ENCODE peak calls at places on chromosomes 11 and 22, in four cellular contexts. L, N, S and U are unnamed samples.

GRCh38 chr22:50436134-50436830 is 38.6 kb downstream of the SBF1 start:
- DNase-seq in L (no peak), N (no peak), S (no peak), U (no peak)

GRCh38 chr22:19971276-19972124 is 29.9 kb upstream of the TXNRD2 start:
- DNase-seq in L (no peak), N (no peak), S (no peak), U (no peak)

GRCh38 chr11:2781413-2782274 is 81.8 kb upstream of the KCNQ1OT1 start:
- DNase-seq in L (peak), N (no peak), S (no peak), U (peak)

GRCh38 chr11:101401245-101401644 is 182.6 kb downstream of the TRPC6 start:
- DNase-seq in L (no peak), N (no peak), S (no peak), U (no peak)

GRCh38 chr11:121613724-121614123 is 161.0 kb upstream of the SORL1-AS1 start:
- DNase-seq in L (no peak), N (no peak), S (no peak), U (no peak)

GRCh38 chr11:118897721-118898310 is 14.1 kb downstream of the CXCR5 start:
- DNase-seq in L (no peak), N (no peak), S (no peak), U (no peak)

GRCh38 chr22:35589071-35589735 is 27.9 kb downstream of the MB start:
- DNase-seq in L (no peak), N (no peak), S (no peak), U (no peak)

GRCh38 chr22:23067691-23068090 is 2.6 kb upstream of the GNAZ start:
- DNase-seq in L (peak), N (no peak), S (no peak), U (no peak)

GRCh38 chr11:72778535-72779494 is 15.0 kb downstream of the STARD10 start:
- DNase-seq in L (no peak), N (peak), S (no peak), U (no peak)

GRCh38 chr11:125071831-125072209 is 8.7 kb downstream of the SLC37A2 start:
- DNase-seq in L (no peak), N (no peak), S (no peak), U (no peak)

GRCh38 chr11:116829525-116830183 is at the start of gene APOC3:
- DNase-seq in L (no peak), N (peak), S (no peak), U (no peak)

GRCh38 chr11:103091024-103091423 is 936 bp downstream of the DCUN1D5 start:
- DNase-seq in L (no peak), N (peak), S (no peak), U (no peak)

DNA sequence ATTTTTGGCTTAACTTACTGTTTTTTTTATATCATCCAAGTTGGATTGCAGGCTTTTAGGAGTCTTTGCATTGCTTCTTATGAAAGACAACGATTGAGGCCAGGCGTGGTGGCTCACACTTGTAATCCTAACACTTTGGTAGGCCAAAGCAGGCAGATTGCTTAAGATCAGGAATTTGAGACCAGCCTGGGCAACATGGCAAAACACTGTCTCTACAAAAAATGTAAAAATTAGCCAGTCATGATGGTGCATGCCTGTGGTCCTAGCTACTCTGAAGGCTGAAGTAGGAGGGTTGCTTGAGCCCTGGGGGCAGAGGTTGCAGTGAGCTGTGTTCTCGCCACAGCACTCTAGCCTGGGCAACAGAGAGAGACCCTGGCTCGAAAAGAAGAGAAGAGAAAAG is 56.6 kb downstream of the BID start:
- DNase-seq in L (no peak), N (no peak), S (no peak), U (no peak)
- TF ChIP-seq CREM in L (no peak), N (no peak), S (no peak), U (no peak)

DNA sequence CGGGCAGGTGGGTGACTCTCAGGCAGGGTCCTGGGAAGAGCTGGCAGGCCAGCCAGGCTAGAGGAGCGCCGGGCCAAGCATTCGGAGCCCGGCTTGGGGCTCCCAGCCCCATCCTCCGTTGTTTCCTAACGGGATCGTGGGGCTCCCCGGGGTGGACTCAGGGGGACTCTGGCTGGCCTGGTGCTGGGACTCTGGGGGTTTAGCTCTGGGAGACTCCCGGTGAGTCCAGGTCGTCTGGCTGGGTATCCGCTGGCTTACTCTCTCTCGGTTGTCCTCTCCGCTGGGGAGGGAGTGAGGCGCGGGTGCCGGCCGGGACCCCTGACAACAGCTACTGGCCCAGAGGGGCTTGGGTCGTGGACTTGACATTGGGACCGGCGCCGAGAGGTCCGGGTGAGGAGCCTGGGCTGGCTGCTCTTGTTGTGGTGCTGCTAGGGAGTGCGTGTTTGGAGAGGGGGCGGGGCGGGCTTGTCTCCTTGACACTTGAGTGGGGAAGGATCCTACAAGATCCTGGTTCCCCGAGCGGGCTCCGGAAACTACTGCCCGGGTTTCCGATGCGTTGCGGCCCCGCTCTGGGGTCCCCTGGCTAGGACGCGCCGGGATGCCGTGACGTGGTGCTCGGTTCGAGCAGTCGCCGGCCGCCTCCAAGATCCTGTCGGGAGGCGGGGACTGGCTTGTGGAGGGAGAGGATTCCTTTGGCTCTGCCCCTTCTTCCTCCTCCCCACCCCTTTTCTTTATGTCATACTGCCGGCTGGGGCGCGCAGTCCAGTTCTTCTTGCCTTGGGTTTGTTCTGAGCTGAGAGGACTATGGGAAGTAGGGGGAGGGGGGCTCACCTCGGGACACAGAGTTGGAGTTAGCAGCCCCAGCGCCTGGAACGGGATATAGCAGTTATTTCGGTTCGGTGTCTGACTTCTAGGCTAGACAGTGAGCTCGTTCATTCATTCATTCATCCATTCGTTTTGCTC is 585 bp downstream of the EMSY start:
- DNase-seq in L (peak), N (peak), S (no peak), U (peak)
- TF ChIP-seq CTCF in L (peak), N (no peak), S (no peak), U (no peak)

DNA sequence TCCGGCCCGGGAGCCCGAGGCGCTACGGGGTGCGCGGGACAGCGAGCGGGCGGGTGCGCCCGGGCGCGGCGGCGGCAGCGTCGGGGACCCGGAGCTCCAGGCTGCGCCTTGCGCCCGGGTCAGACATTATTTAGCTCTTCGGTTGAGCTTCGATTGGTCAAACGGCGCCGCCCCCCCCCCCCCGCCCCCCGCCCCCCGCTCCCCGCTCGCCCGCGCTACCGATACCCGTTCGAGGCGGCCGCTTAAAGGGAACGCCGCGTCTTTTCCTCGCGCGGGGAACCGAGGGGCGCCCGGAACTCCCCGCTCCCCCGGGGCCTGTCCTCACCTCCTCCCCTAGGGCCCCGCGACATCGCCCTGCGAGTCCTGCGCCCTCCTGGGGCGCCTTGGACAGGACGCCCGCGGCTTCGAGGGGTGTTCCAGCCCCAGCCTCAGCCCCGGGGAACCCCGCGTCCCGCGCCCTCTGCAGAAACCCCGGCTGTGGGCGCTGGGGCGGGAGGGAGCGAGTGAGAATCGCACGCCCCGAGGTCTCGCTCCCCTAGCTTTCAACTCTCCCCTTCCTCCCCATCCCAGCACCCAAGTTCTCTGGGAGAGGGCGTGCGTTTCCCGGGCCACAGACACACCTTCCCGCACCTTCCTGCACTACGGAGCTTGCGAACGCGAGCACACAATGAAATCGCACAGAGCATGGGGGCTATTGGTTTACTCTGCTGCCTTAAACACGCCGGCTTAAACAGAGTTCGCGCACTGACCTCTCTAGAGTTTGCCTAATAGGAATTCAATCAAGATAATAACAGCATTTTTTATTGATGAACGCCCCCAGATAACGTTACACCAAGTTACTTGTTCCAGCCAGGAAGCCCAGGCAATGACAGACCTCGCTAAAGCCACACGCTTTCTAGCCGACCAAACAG is at the start of gene BDNF:
- DNase-seq in L (no peak), N (no peak), S (no peak), U (peak)
- TF ChIP-seq USF2 in L (no peak), N (no peak), S (no peak), U (no peak)

GRCh38 chr11:115322553-115323203 is 181.5 kb downstream of the CADM1 start:
- DNase-seq in L (no peak), N (no peak), S (no peak), U (no peak)

GRCh38 chr11:115324569-115325432 is 179.4 kb downstream of the CADM1 start:
- DNase-seq in L (peak), N (peak), S (peak), U (peak)

GRCh38 chr11:115321602-115322289 is 182.5 kb downstream of the CADM1 start:
- DNase-seq in L (no peak), N (no peak), S (no peak), U (no peak)

GRCh38 chr11:115330693-115331482 is 173.3 kb downstream of the CADM1 start:
- DNase-seq in L (no peak), N (no peak), S (no peak), U (no peak)

GRCh38 chr11:115325523-115325922 is 178.7 kb downstream of the CADM1 start:
- DNase-seq in L (no peak), N (no peak), S (no peak), U (no peak)
- TF ChIP-seq CREM in L (no peak), N (no peak), S (no peak), U (no peak)

DNA sequence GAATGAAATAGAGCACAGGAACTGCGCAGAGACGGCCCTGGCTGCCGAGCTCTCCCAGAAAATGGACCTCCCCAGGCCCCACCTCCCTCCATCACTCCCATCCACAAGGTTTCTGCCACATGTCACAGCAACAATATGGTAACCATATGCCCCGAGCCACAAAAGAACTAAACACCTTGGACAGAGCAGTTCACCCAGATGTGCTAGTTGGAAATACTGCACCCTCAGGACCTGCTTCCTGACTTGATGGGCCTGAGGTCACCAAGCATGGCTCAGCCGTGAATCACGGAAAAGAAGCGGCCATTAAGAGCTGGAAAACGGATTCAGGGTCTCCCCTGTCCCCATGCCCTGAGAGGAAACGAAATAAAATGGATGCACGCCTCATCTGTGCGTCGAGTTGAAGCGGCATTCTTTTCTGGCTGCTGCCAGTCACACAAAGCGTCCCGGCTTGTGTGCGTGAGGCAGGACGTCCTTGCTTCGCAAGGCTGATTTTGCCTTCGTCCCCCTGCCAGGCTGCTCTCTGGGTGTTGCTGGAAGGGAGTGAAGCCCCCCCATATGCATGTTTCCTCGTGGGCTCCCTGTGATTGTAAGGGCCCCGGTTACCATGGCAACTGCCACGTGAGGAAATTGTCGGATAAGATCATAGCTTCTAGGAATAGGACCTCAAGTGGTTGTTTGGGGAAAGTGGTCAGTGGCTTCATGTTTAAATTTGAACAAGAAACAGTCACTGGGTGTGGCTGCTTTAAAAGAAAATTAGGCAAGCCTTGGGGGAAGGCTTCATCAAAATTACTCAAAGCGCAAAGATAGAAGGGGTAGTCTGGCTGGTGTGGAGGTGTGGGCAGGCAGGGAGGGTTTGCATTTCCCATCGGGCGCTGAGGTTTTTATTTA is 51.7 kb downstream of the FLI1 start:
- DNase-seq in L (no peak), N (no peak), S (no peak), U (no peak)
- TF ChIP-seq CTCF in L (no peak), N (no peak), S (no peak), U (no peak)